ENCODE peak calls at places on chromosomes 16 and 17, in ten cellular contexts. T is CD8-positive, alpha-beta memory T cell; I is IMR-90; J is sigmoid colon; N is MM.1S; A is thoracic aorta; W is A549; H is adrenal gland; X is left ventricle myocardium inferior; M is stomach. F is an unnamed sample.

GRCh38 chr16:71746442-71747046 is 22.0 kb upstream of the PHLPP2 start:
- DNase-seq in T (no peak), I (peak; percentile 52), J (no peak), N (peak; percentile 60), A (no peak), W (peak; percentile 53), H (no peak), X (no peak), M (no peak), F (no peak)

GRCh38 chr17:76681222-76682137 is 29.3 kb downstream of the MXRA7 start:
- DNase-seq in T (peak; percentile 57), I (peak; percentile 63), J (peak; percentile 85), N (peak; percentile 51), A (no peak), W (peak; percentile 84), H (peak; percentile 71), X (peak; percentile 63), M (peak; percentile 80), F (no peak)

GRCh38 chr16:30977502-30977901 is 7.5 kb upstream of the HSD3B7 start:
- DNase-seq in T (no peak), I (no peak), J (no peak), N (no peak), A (no peak), W (no peak), H (no peak), X (no peak), M (no peak), F (no peak)

GRCh38 chr16:4330277-4330882 is 14.5 kb downstream of the GLIS2 start:
- DNase-seq in T (peak; percentile 68), I (peak; percentile 63), J (peak; percentile 91), N (peak; percentile 61), A (no peak), W (peak; percentile 77), H (peak; percentile 84), X (peak; percentile 85), M (peak; percentile 89), F (no peak)

GRCh38 chr17:17672453-17673368 is 8.5 kb upstream of the RAI1 start:
- DNase-seq in T (no peak), I (no peak), J (no peak), N (no peak), A (no peak), W (no peak), H (no peak), X (no peak), M (no peak), F (no peak)

GRCh38 chr17:80124351-80124981 is 22.5 kb downstream of the EIF4A3 start:
- DNase-seq in T (no peak), I (peak; percentile 64), J (peak; percentile 60), N (no peak), A (no peak), W (peak; percentile 45), H (peak; percentile 5), X (no peak), M (peak; percentile 27), F (no peak)

GRCh38 chr16:48408688-48409087 is 23.5 kb upstream of the SIAH1 start:
- DNase-seq in T (no peak), I (peak; percentile 67), J (peak; percentile 69), N (no peak), A (no peak), W (no peak), H (peak; percentile 52), X (peak; percentile 31), M (peak; percentile 39), F (no peak)

GRCh38 chr17:39944393-39944711 is 16.8 kb downstream of the LRRC3C start:
- DNase-seq in T (no peak), I (no peak), J (no peak), N (no peak), A (no peak), W (no peak), H (no peak), X (no peak), M (no peak), F (no peak)

GRCh38 chr17:74524751-74525725 is 6.2 kb downstream of the CD300LB start:
- DNase-seq in T (no peak), I (no peak), J (peak; percentile 43), N (no peak), A (no peak), W (no peak), H (no peak), X (no peak), M (peak; percentile 13), F (peak; percentile 75)

DNA sequence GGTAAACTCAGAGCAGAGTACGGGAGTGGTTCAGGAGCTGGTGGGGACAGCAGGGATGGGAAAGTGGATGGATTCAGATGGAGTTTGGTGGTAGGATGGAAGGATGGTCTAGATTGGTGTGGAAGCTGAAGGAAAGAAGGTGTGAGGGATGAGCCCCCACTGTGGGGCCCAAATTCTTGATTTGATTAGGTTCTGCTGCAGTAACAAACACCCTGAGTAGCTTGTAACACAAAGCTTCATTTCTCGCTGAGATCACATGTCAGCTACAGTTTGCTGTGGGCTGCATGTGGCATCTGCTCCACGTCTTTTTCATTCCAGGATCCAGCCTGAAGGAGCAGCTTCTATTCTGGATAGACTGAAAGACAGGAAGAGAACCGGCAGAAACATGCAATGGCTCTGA is 143.8 kb downstream of the IRX3 start:
- DNase-seq in T (no peak), I (no peak), J (no peak), N (no peak), A (no peak), W (no peak), H (no peak), X (no peak), M (no peak), F (no peak)
- H3K4me1 ChIP-seq in T (no peaks in the 10 kb centered on the region), I (no peaks in the 10 kb centered on the region), J (no peaks in the 10 kb centered on the region), N (no peaks in the 10 kb centered on the region), A (no peaks in the 10 kb centered on the region), W (no peaks in the 10 kb centered on the region), H (no peaks in the 10 kb centered on the region), X (no peaks in the 10 kb centered on the region), M (no peaks in the 10 kb centered on the region), F (no peaks in the 10 kb centered on the region)

DNA sequence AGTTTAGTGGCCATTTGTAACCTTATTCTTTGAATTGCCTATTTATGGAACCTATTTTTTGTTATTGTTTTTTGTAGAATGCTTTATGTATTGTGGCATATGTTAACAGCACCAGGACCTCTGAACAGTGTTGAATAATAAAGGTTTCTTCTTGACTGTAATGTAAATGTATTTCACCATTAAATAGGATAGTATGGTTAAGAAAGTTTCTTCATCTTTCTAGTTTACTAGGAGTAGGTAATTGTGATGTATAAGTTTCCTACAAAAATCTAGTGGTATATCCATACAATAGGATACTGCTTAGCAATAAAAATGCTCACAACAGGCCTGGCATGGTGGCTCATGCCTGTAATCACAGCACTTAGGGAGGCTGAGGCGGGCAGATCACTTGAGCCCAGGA is 52.3 kb downstream of the TAOK1 start:
- DNase-seq in T (no peak), I (no peak), J (no peak), N (no peak), A (no peak), W (no peak), H (no peak), X (no peak), M (no peak), F (no peak)
- H3K4me1 ChIP-seq in T (peaks cover 18% of the 10 kb centered on the region), I (peaks cover 3% of the 10 kb centered on the region), J (no peaks in the 10 kb centered on the region), N (no peaks in the 10 kb centered on the region), A (peaks cover 30% of the 10 kb centered on the region), W (peaks cover 36% of the 10 kb centered on the region), H (peaks cover 10% of the 10 kb centered on the region), X (peaks cover 39% of the 10 kb centered on the region), M (peaks cover 58% of the 10 kb centered on the region), F (peaks cover 51% of the 10 kb centered on the region)

DNA sequence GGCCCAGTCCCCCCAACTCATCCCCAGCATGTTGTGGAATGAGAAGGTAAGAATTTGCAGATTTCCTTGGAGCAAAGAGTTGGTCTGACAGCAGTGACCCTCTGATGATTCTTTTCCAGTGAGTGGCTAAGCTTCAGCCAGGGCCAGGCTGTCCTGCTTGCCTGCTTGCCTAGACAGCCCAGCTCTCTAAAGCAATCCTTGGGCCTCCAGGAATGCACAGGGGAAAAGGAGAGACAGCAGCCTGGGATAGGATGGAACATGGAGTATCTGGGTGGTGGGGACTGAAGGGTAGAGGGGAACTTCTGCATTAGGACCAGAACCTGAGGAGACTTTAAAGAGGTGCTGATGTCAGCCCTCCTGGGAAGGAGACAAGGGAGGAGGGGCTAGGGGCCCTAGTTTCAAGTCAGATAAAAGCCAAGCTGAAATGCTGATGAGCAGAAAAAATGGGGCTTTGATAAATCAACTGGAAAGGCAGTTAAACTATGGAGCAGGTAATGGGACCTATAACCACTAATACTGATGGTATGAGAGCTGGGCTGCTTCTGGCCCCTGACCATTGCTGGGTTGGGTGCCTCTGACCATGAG is 1.8 kb downstream of the HOXB7 start:
- DNase-seq in T (no peak), I (no peak), J (no peak), N (peak; percentile 30), A (no peak), W (no peak), H (no peak), X (no peak), M (no peak), F (no peak)
- H3K4me1 ChIP-seq in T (peaks cover 36% of the 10 kb centered on the region), I (peaks cover 14% of the 10 kb centered on the region), J (peaks cover 37% of the 10 kb centered on the region), N (peaks cover 8% of the 10 kb centered on the region), A (peaks cover 44% of the 10 kb centered on the region), W (peaks cover 22% of the 10 kb centered on the region), H (peaks cover 3% of the 10 kb centered on the region), X (peaks cover 42% of the 10 kb centered on the region), M (peaks cover 42% of the 10 kb centered on the region), F (peaks cover 43% of the 10 kb centered on the region)

GRCh38 chr17:69450131-69450530 is 35.6 kb downstream of the MAP2K6 start:
- DNase-seq in T (no peak), I (no peak), J (no peak), N (no peak), A (no peak), W (no peak), H (no peak), X (no peak), M (no peak), F (no peak)
- H3K4me1 ChIP-seq in T (peaks cover 3% of the 10 kb centered on the region), I (peaks cover 4% of the 10 kb centered on the region), J (peaks cover 17% of the 10 kb centered on the region), N (peaks cover 15% of the 10 kb centered on the region), A (peaks cover 12% of the 10 kb centered on the region), W (peaks cover 7% of the 10 kb centered on the region), H (no peaks in the 10 kb centered on the region), X (peaks cover 12% of the 10 kb centered on the region), M (peaks cover 18% of the 10 kb centered on the region), F (peaks cover 16% of the 10 kb centered on the region)